ENCODE peak calls at places on chromosomes 4 and X, in five cellular contexts. W is cardiac fibroblast, H is right atrium auricular region, Z is fibroblast of villous mesenchyme, Q is BJ. U is an unnamed sample.

GRCh38 chrX:30533261-30533660 is 44.3 kb downstream of the TASL start:
- DNase-seq in W (peak), H (no peak), Z (peak), Q (no peak), U (no peak)

GRCh38 chr4:89136525-89136924 is 25.2 kb downstream of the TIGD2 start:
- DNase-seq in W (no peak), H (no peak), Z (peak), Q (peak), U (no peak)

GRCh38 chr4:96603635-96604034 is 763.7 kb downstream of the PDHA2 start:
- DNase-seq in W (peak), H (no peak), Z (no peak), Q (no peak), U (no peak)

GRCh38 chr4:27463816-27464215 is 603.2 kb downstream of the STIM2 start:
- DNase-seq in W (no peak), H (no peak), Z (peak), Q (peak), U (peak)

GRCh38 chr4:59553739-59554126 is 1646.4 kb upstream of the ADGRL3 start:
- DNase-seq in W (peak), H (no peak), Z (peak), Q (peak), U (peak)

GRCh38 chr4:41507292-41507933 is 30.5 kb upstream of the LIMCH1 start:
- DNase-seq in W (peak), H (no peak), Z (peak), Q (no peak), U (no peak)

GRCh38 chr4:25351777-25352421 is 25.2 kb upstream of the ANAPC4 start:
- DNase-seq in W (peak), H (no peak), Z (peak), Q (no peak), U (peak)

GRCh38 chr4:87746001-87746400 is 53.4 kb upstream of the IBSP start:
- DNase-seq in W (no peak), H (no peak), Z (no peak), Q (no peak), U (no peak)

GRCh38 chrX:48816014-48816810 is 10.1 kb upstream of the ERAS start:
- DNase-seq in W (no peak), H (no peak), Z (no peak), Q (no peak), U (no peak)

GRCh38 chr4:8110071-8110986 is 48.3 kb downstream of the ABLIM2 start:
- DNase-seq in W (peak), H (no peak), Z (no peak), Q (no peak), U (peak)
- TF ChIP-seq CTCF in W (peak), H (no peak), Z (no peak), Q (no peak), U (peak)

DNA sequence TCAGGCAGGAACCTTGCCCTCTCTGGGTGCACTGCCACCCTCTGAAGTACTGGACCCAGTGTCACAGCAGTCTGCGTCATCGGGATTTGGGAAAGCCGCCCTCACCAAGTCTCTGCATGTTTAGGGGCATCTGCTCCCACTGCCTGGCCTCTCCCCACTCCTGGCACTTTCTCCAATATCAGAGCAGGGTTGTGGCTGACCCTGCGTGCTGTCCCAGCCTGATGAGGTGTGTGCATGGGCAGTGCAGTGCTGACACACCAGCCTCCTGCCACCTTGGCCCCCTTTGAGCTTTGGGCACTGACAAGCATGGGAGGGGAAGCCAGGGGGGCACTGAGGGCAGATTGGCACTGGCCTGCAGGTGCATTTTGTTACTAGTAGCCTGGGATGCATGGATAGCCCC is 652.5 kb downstream of the GABRG1 start:
- DNase-seq in W (no peak), H (no peak), Z (no peak), Q (no peak), U (no peak)
- H3K4me3 ChIP-seq in W (no peak), H (no peak), Z (no peak), Q (no peak), U (no peak)

GRCh38 chr4:86497131-86497530 is 97.0 kb upstream of the PTPN13 start:
- DNase-seq in W (peak), H (no peak), Z (no peak), Q (no peak), U (no peak)

GRCh38 chr4:86496094-86497060 is 97.7 kb upstream of the PTPN13 start:
- DNase-seq in W (peak), H (no peak), Z (peak), Q (no peak), U (peak)

GRCh38 chr4:86497980-86498379 is 96.1 kb upstream of the PTPN13 start:
- DNase-seq in W (peak), H (no peak), Z (no peak), Q (no peak), U (no peak)

GRCh38 chr4:86500527-86500926 is 93.6 kb upstream of the PTPN13 start:
- DNase-seq in W (no peak), H (no peak), Z (peak), Q (no peak), U (no peak)

DNA sequence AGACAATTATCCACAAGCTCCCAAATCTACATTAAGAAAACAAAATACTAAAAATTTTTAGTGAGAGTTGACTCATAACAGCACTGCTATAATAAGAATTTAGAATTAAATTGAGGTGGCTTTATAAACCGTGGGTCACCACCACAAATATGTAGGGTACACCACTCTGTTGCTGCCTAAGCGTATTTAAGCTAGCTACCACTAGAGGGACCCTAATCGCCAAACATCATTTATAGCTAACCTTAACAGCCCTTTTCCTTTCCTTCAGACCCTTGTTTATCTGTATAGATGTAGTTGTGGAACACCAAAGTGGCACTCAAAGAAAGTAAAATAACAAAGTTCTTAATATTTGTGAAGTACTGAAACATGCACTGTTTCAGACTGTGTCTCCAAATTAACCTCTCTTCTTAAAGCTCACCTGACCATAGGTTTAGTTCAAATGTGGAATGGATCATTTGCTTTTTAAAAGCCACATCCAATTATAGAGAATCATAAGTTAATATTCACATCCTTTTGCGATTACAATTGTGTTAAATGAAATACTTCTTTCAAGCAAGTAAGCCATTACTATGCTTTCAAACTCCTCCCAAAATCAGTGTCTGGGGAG is 95.5 kb upstream of the PTPN13 start:
- DNase-seq in W (peak), H (no peak), Z (peak), Q (no peak), U (peak)
- TF ChIP-seq CTCF in W (peak), H (peak), Z (peak), Q (peak), U (peak)

DNA sequence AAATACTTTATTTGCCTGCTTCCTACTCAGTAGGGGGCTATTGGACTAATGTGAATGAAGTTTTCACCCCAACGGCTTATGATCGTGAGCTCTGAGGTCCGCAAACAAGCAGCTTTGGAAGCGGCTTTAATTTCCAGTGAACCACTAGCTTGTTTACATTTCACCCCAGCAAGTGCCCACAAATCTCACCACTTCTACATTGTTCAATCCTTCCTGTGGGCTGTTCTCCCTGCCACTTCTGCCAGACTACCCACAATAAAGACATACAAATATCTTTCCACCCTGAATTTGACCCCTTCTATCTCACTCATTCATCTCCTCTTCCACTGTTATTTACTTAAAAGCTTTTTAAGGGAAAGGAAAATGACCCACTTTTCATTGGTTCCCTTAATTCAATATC is 98.0 kb downstream of the CDS1 start:
- DNase-seq in W (no peak), H (no peak), Z (no peak), Q (no peak), U (no peak)
- H3K4me3 ChIP-seq in W (no peak), H (no peak), Z (no peak), Q (no peak), U (no peak)

DNA sequence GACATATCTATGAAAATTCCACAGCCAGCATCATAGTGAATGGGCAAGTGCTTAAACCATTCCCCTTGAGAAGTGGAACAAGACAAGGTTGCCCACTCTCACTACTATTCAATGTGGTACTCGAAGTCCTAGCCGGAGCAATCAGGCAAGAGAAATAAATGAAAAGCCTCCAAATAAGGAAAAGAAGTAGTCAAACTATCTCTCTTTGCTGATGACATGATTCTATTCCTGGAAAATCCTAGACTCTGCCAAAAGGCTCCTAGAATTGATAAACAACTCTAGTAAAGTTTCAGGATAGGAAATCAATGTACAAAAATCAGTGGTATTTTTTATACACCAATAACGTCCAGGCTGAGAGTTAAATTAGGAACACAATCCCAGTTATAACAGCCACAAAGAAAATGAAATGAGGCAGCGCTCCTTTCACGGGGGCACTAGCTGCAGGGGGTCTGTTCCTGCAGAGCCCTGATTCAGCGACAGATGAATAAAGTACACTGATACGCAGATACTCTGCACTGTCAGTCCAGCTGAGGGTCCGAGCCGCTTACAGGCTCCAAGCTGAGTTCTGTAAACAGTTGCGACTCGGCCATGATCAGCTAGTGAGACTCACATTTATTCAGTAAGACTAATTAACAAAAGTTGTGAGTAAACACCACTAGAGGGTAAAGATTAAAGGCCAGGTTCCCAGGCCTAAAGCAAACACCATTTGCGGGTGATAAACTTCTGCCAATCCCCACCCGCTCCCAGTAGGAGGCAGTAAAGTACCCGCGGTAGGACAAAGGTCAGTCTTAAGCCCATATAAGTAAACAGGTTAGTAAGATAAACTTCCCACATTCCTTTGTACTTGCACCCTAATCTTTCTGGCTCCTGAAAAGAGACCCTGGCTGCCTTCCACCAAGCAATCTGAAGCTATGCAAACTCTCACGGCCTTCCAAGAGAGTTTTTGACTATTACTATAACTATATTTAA is 290.6 kb upstream of the GRID2 start:
- DNase-seq in W (no peak), H (no peak), Z (no peak), Q (no peak), U (no peak)
- TF ChIP-seq CTCF in W (no peak), H (no peak), Z (no peak), Q (no peak), U (peak)

GRCh38 chrX:47283015-47283771 is 50.4 kb downstream of the USP11 start:
- DNase-seq in W (peak), H (no peak), Z (peak), Q (no peak), U (peak)
- H3K4me3 ChIP-seq in W (no peak), H (no peak), Z (no peak), Q (no peak), U (no peak)

DNA sequence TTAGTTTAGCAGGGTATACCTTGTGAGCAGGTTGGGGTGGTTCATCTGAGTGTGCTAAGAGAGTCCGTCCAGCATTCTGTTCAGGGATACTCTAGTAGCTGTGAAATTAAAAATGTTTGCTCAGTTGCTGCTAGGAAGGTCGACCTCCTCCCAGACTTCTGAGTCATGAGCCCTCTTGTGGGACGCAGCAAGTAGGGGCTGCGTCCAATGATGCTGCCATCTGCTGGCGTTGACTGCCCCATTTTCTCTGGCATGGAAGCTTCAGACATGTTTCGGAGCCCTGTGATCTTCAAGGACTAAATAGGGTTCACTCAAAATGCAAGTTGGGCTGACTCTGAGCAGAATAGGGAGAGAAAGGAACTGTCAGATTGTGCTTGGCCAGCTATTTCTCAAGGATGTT is 201.0 kb upstream of the ARSJ start:
- DNase-seq in W (peak), H (no peak), Z (peak), Q (no peak), U (peak)
- TF ChIP-seq CTCF in W (peak), H (no peak), Z (peak), Q (peak), U (peak)